ENCODE peak calls at places on chromosomes 12 and 14, in nine cellular contexts. One of them, this sample, is unnamed.

GRCh38 chr14:99508896-99509629 is 27.9 kb downstream of the CCNK start:
- DNase-seq in upper lobe of right lung: no peak
- DNase-seq in body of pancreas: peak; percentile 90
- DNase-seq in astrocyte of the spinal cord: no peak
- DNase-seq in RKO: no peak
- DNase-seq in aorta: no peak
- DNase-seq in gastrocnemius medialis: peak; percentile 55
- DNase-seq in HFF-Myc: no peak
- DNase-seq in AG09309: no peak
- DNase-seq in this sample: no peak

GRCh38 chr12:49705479-49706267 is 1.5 kb downstream of the FMNL3 start:
- DNase-seq in RKO: peak; percentile 90
- DNase-seq in HFF-Myc: no peak
- DNase-seq in upper lobe of right lung: peak; percentile 68
- DNase-seq in AG09309: no peak
- DNase-seq in astrocyte of the spinal cord: peak; percentile 76
- DNase-seq in body of pancreas: peak; percentile 19
- DNase-seq in aorta: peak; percentile 81
- DNase-seq in gastrocnemius medialis: no peak
- DNase-seq in this sample: no peak

GRCh38 chr12:6829532-6830220 is 1.5 kb downstream of the P3H3 start:
- DNase-seq in gastrocnemius medialis: no peak
- DNase-seq in upper lobe of right lung: no peak
- DNase-seq in aorta: no peak
- DNase-seq in AG09309: no peak
- DNase-seq in HFF-Myc: no peak
- DNase-seq in astrocyte of the spinal cord: no peak
- DNase-seq in RKO: peak; percentile 30
- DNase-seq in body of pancreas: peak; percentile 43
- DNase-seq in this sample: no peak

GRCh38 chr12:59149995-59150642 is 229.8 kb upstream of the LRIG3 start:
- DNase-seq in astrocyte of the spinal cord: peak; percentile 83
- DNase-seq in upper lobe of right lung: no peak
- DNase-seq in body of pancreas: peak; percentile 16
- DNase-seq in AG09309: peak; percentile 66
- DNase-seq in aorta: no peak
- DNase-seq in gastrocnemius medialis: no peak
- DNase-seq in HFF-Myc: peak; percentile 72
- DNase-seq in RKO: peak; percentile 90
- DNase-seq in this sample: peak; percentile 50

GRCh38 chr12:84637926-84638325 is 274.7 kb downstream of the SLC6A15 start:
- DNase-seq in upper lobe of right lung: no peak
- DNase-seq in RKO: no peak
- DNase-seq in aorta: no peak
- DNase-seq in gastrocnemius medialis: no peak
- DNase-seq in AG09309: no peak
- DNase-seq in body of pancreas: no peak
- DNase-seq in astrocyte of the spinal cord: peak; percentile 57
- DNase-seq in HFF-Myc: no peak
- DNase-seq in this sample: peak; percentile 42

GRCh38 chr12:5309654-5310053 is 122.3 kb upstream of the NTF3 start:
- DNase-seq in upper lobe of right lung: no peak
- DNase-seq in aorta: no peak
- DNase-seq in astrocyte of the spinal cord: no peak
- DNase-seq in RKO: no peak
- DNase-seq in AG09309: no peak
- DNase-seq in gastrocnemius medialis: no peak
- DNase-seq in HFF-Myc: no peak
- DNase-seq in body of pancreas: no peak
- DNase-seq in this sample: no peak

GRCh38 chr14:23299558-23299957 is 3.1 kb downstream of the PPP1R3E start:
- DNase-seq in AG09309: no peak
- DNase-seq in astrocyte of the spinal cord: peak; percentile 53
- DNase-seq in HFF-Myc: no peak
- DNase-seq in RKO: peak; percentile 79
- DNase-seq in body of pancreas: no peak
- DNase-seq in upper lobe of right lung: no peak
- DNase-seq in gastrocnemius medialis: no peak
- DNase-seq in aorta: no peak
- DNase-seq in this sample: no peak

GRCh38 chr12:22562187-22563028 is 18.1 kb upstream of the C2CD5 start:
- DNase-seq in body of pancreas: no peak
- DNase-seq in aorta: no peak
- DNase-seq in HFF-Myc: no peak
- DNase-seq in gastrocnemius medialis: no peak
- DNase-seq in astrocyte of the spinal cord: no peak
- DNase-seq in upper lobe of right lung: no peak
- DNase-seq in RKO: no peak
- DNase-seq in AG09309: no peak
- DNase-seq in this sample: no peak

GRCh38 chr12:84840356-84840755 is 72.2 kb downstream of the SLC6A15 start:
- DNase-seq in HFF-Myc: no peak
- DNase-seq in body of pancreas: no peak
- DNase-seq in RKO: no peak
- DNase-seq in aorta: no peak
- DNase-seq in upper lobe of right lung: no peak
- DNase-seq in AG09309: no peak
- DNase-seq in astrocyte of the spinal cord: no peak
- DNase-seq in gastrocnemius medialis: no peak
- DNase-seq in this sample: no peak

GRCh38 chr14:77104393-77104792 is 6.3 kb downstream of the CIPC start:
- DNase-seq in upper lobe of right lung: no peak
- DNase-seq in aorta: no peak
- DNase-seq in gastrocnemius medialis: no peak
- DNase-seq in astrocyte of the spinal cord: no peak
- DNase-seq in body of pancreas: no peak
- DNase-seq in RKO: no peak
- DNase-seq in AG09309: no peak
- DNase-seq in HFF-Myc: no peak
- DNase-seq in this sample: no peak

GRCh38 chr12:12441891-12442461 is 85.1 kb downstream of the BORCS5 start:
- DNase-seq in aorta: no peak
- DNase-seq in RKO: no peak
- DNase-seq in HFF-Myc: no peak
- DNase-seq in body of pancreas: no peak
- DNase-seq in gastrocnemius medialis: no peak
- DNase-seq in upper lobe of right lung: no peak
- DNase-seq in AG09309: no peak
- DNase-seq in astrocyte of the spinal cord: peak; percentile 5
- DNase-seq in this sample: no peak

GRCh38 chr14:95516554-95517209 is at the start of gene SYNE3:
- DNase-seq in body of pancreas: peak; percentile 51
- DNase-seq in RKO: no peak
- DNase-seq in gastrocnemius medialis: no peak
- DNase-seq in astrocyte of the spinal cord: no peak
- DNase-seq in upper lobe of right lung: peak; percentile 85
- DNase-seq in AG09309: no peak
- DNase-seq in aorta: peak; percentile 90
- DNase-seq in HFF-Myc: no peak
- DNase-seq in this sample: no peak

GRCh38 chr12:59041241-59042121 is 121.2 kb upstream of the LRIG3 start:
- DNase-seq in aorta: no peak
- DNase-seq in astrocyte of the spinal cord: peak; percentile 93
- DNase-seq in body of pancreas: no peak
- DNase-seq in HFF-Myc: peak; percentile 72
- DNase-seq in RKO: peak; percentile 22
- DNase-seq in AG09309: peak; percentile 79
- DNase-seq in gastrocnemius medialis: no peak
- DNase-seq in upper lobe of right lung: no peak
- DNase-seq in this sample: peak; percentile 93

GRCh38 chr14:82230748-82231147 is 697.1 kb upstream of the SEL1L start:
- DNase-seq in AG09309: no peak
- DNase-seq in gastrocnemius medialis: no peak
- DNase-seq in upper lobe of right lung: no peak
- DNase-seq in RKO: no peak
- DNase-seq in body of pancreas: no peak
- DNase-seq in astrocyte of the spinal cord: no peak
- DNase-seq in HFF-Myc: no peak
- DNase-seq in aorta: no peak
- DNase-seq in this sample: no peak

GRCh38 chr12:124097681-124098080 is 124.7 kb downstream of the ZNF664 start:
- DNase-seq in upper lobe of right lung: no peak
- DNase-seq in astrocyte of the spinal cord: no peak
- DNase-seq in RKO: no peak
- DNase-seq in aorta: no peak
- DNase-seq in body of pancreas: no peak
- DNase-seq in HFF-Myc: no peak
- DNase-seq in gastrocnemius medialis: no peak
- DNase-seq in AG09309: no peak
- DNase-seq in this sample: no peak

GRCh38 chr14:75232597-75232996 is 46.0 kb upstream of the FOS start:
- DNase-seq in gastrocnemius medialis: no peak
- DNase-seq in astrocyte of the spinal cord: no peak
- DNase-seq in RKO: no peak
- DNase-seq in HFF-Myc: no peak
- DNase-seq in aorta: no peak
- DNase-seq in AG09309: no peak
- DNase-seq in upper lobe of right lung: no peak
- DNase-seq in body of pancreas: no peak
- DNase-seq in this sample: no peak

GRCh38 chr14:24196071-24197061 is 1.1 kb upstream of the TM9SF1 start:
- DNase-seq in body of pancreas: no peak
- DNase-seq in upper lobe of right lung: no peak
- DNase-seq in AG09309: no peak
- DNase-seq in gastrocnemius medialis: no peak
- DNase-seq in aorta: no peak
- DNase-seq in RKO: peak; percentile 53
- DNase-seq in astrocyte of the spinal cord: peak; percentile 13
- DNase-seq in HFF-Myc: no peak
- DNase-seq in this sample: no peak

GRCh38 chr12:127284870-127285431 is 982.0 kb upstream of the TMEM132C start:
- DNase-seq in AG09309: peak; percentile 99
- DNase-seq in HFF-Myc: no peak
- DNase-seq in RKO: no peak
- DNase-seq in aorta: no peak
- DNase-seq in body of pancreas: no peak
- DNase-seq in astrocyte of the spinal cord: peak; percentile 90
- DNase-seq in upper lobe of right lung: no peak
- DNase-seq in gastrocnemius medialis: no peak
- DNase-seq in this sample: peak; percentile 99

GRCh38 chr12:124120718-124121117 is 147.7 kb downstream of the ZNF664 start:
- DNase-seq in body of pancreas: no peak
- DNase-seq in gastrocnemius medialis: no peak
- DNase-seq in HFF-Myc: no peak
- DNase-seq in astrocyte of the spinal cord: no peak
- DNase-seq in RKO: no peak
- DNase-seq in aorta: no peak
- DNase-seq in AG09309: no peak
- DNase-seq in upper lobe of right lung: no peak
- DNase-seq in this sample: no peak

GRCh38 chr12:51976376-51977160 is 25.1 kb downstream of the ACVR1B start:
- DNase-seq in RKO: no peak
- DNase-seq in astrocyte of the spinal cord: peak; percentile 15
- DNase-seq in HFF-Myc: no peak
- DNase-seq in body of pancreas: peak; percentile 41
- DNase-seq in aorta: no peak
- DNase-seq in upper lobe of right lung: no peak
- DNase-seq in AG09309: peak; percentile 55
- DNase-seq in gastrocnemius medialis: no peak
- DNase-seq in this sample: peak; percentile 32

GRCh38 chr12:52087961-52088820 is 8.7 kb downstream of the SMIM41 start:
- DNase-seq in RKO: no peak
- DNase-seq in aorta: peak; percentile 69
- DNase-seq in HFF-Myc: no peak
- DNase-seq in astrocyte of the spinal cord: no peak
- DNase-seq in AG09309: no peak
- DNase-seq in body of pancreas: no peak
- DNase-seq in gastrocnemius medialis: no peak
- DNase-seq in upper lobe of right lung: peak; percentile 48
- DNase-seq in this sample: no peak

GRCh38 chr14:105047283-105048016 is 17.8 kb downstream of the GPR132 start:
- DNase-seq in upper lobe of right lung: no peak
- DNase-seq in RKO: no peak
- DNase-seq in body of pancreas: no peak
- DNase-seq in AG09309: no peak
- DNase-seq in aorta: no peak
- DNase-seq in astrocyte of the spinal cord: no peak
- DNase-seq in HFF-Myc: no peak
- DNase-seq in gastrocnemius medialis: no peak
- DNase-seq in this sample: no peak

GRCh38 chr12:29533815-29534489 is 36.5 kb upstream of the OVCH1 start:
- DNase-seq in body of pancreas: no peak
- DNase-seq in astrocyte of the spinal cord: no peak
- DNase-seq in gastrocnemius medialis: no peak
- DNase-seq in RKO: no peak
- DNase-seq in HFF-Myc: no peak
- DNase-seq in upper lobe of right lung: no peak
- DNase-seq in AG09309: no peak
- DNase-seq in aorta: no peak
- DNase-seq in this sample: no peak

GRCh38 chr12:47832263-47832933 is 12.7 kb upstream of the HDAC7 start:
- DNase-seq in upper lobe of right lung: no peak
- DNase-seq in RKO: no peak
- DNase-seq in astrocyte of the spinal cord: no peak
- DNase-seq in gastrocnemius medialis: no peak
- DNase-seq in AG09309: no peak
- DNase-seq in aorta: peak; percentile 62
- DNase-seq in body of pancreas: no peak
- DNase-seq in HFF-Myc: no peak
- DNase-seq in this sample: no peak

GRCh38 chr14:105496831-105497591 is 6.0 kb downstream of the TEDC1 start:
- DNase-seq in aorta: peak; percentile 76
- DNase-seq in upper lobe of right lung: peak; percentile 65
- DNase-seq in RKO: no peak
- DNase-seq in HFF-Myc: no peak
- DNase-seq in astrocyte of the spinal cord: no peak
- DNase-seq in AG09309: no peak
- DNase-seq in body of pancreas: no peak
- DNase-seq in gastrocnemius medialis: no peak
- DNase-seq in this sample: no peak

GRCh38 chr12:21337959-21338704 is 3.4 kb upstream of the SLCO1A2 start:
- DNase-seq in body of pancreas: no peak
- DNase-seq in astrocyte of the spinal cord: no peak
- DNase-seq in gastrocnemius medialis: no peak
- DNase-seq in RKO: no peak
- DNase-seq in AG09309: no peak
- DNase-seq in upper lobe of right lung: no peak
- DNase-seq in aorta: no peak
- DNase-seq in HFF-Myc: no peak
- DNase-seq in this sample: no peak

GRCh38 chr12:22981711-22982110 is 356.7 kb downstream of the ETNK1 start:
- DNase-seq in AG09309: peak; percentile 27
- DNase-seq in body of pancreas: no peak
- DNase-seq in RKO: peak; percentile 26
- DNase-seq in aorta: no peak
- DNase-seq in astrocyte of the spinal cord: peak; percentile 46
- DNase-seq in gastrocnemius medialis: no peak
- DNase-seq in upper lobe of right lung: no peak
- DNase-seq in HFF-Myc: no peak
- DNase-seq in this sample: no peak

GRCh38 chr14:103190731-103191130 is 67.5 kb downstream of the TNFAIP2 start:
- DNase-seq in aorta: no peak
- DNase-seq in RKO: no peak
- DNase-seq in body of pancreas: no peak
- DNase-seq in astrocyte of the spinal cord: no peak
- DNase-seq in gastrocnemius medialis: no peak
- DNase-seq in upper lobe of right lung: no peak
- DNase-seq in AG09309: no peak
- DNase-seq in HFF-Myc: no peak
- DNase-seq in this sample: no peak

GRCh38 chr12:78698747-78699146 is 165.8 kb upstream of the SYT1 start:
- DNase-seq in astrocyte of the spinal cord: peak; percentile 36
- DNase-seq in upper lobe of right lung: no peak
- DNase-seq in aorta: no peak
- DNase-seq in body of pancreas: no peak
- DNase-seq in gastrocnemius medialis: no peak
- DNase-seq in RKO: peak; percentile 41
- DNase-seq in HFF-Myc: no peak
- DNase-seq in AG09309: no peak
- DNase-seq in this sample: no peak

GRCh38 chr12:14691560-14691959 is 4.8 kb downstream of the GUCY2C start:
- DNase-seq in body of pancreas: peak; percentile 56
- DNase-seq in aorta: no peak
- DNase-seq in astrocyte of the spinal cord: no peak
- DNase-seq in upper lobe of right lung: no peak
- DNase-seq in RKO: peak; percentile 12
- DNase-seq in HFF-Myc: peak; percentile 2
- DNase-seq in AG09309: no peak
- DNase-seq in gastrocnemius medialis: peak; percentile 45
- DNase-seq in this sample: no peak

GRCh38 chr12:4444031-4444430 is 1.6 kb downstream of the FGF6 start:
- DNase-seq in AG09309: no peak
- DNase-seq in HFF-Myc: no peak
- DNase-seq in RKO: no peak
- DNase-seq in aorta: no peak
- DNase-seq in upper lobe of right lung: no peak
- DNase-seq in gastrocnemius medialis: no peak
- DNase-seq in astrocyte of the spinal cord: no peak
- DNase-seq in body of pancreas: no peak
- DNase-seq in this sample: no peak

This sample was measured in GM04503.